ENCODE peak calls at places on chromosomes 16 and 17, in nine cellular contexts. One of them, this sample, is unnamed. For H3K4me1 and H3K9me3, the result is how much of the 10 kb centered on the place peaks cover.

GRCh38 chr16:85321856-85322271 is 209.6 kb upstream of the CIBAR2 start:
- DNase-seq in adipocyte: peak
- DNase-seq in cardiac muscle cell: peak
- DNase-seq in PC-9: no peak
- DNase-seq in neuronal stem cell: no peak
- DNase-seq in kidney: peak
- DNase-seq in OCI-LY7: no peak
- DNase-seq in heart left ventricle: peak
- DNase-seq in transverse colon: peak
- DNase-seq in this sample: no peak

GRCh38 chr17:80023261-80024205 is 12.1 kb downstream of the TBC1D16 start:
- DNase-seq in transverse colon: peak
- DNase-seq in OCI-LY7: no peak
- DNase-seq in heart left ventricle: no peak
- DNase-seq in cardiac muscle cell: no peak
- DNase-seq in neuronal stem cell: no peak
- DNase-seq in adipocyte: no peak
- DNase-seq in PC-9: no peak
- DNase-seq in kidney: no peak
- DNase-seq in this sample: no peak

GRCh38 chr17:7591596-7591995 is 1.7 kb upstream of the SOX15 start:
- DNase-seq in PC-9: no peak
- DNase-seq in heart left ventricle: no peak
- DNase-seq in OCI-LY7: no peak
- DNase-seq in neuronal stem cell: no peak
- DNase-seq in adipocyte: no peak
- DNase-seq in transverse colon: no peak
- DNase-seq in cardiac muscle cell: no peak
- DNase-seq in kidney: peak
- DNase-seq in this sample: no peak

GRCh38 chr17:12821376-12821940 is 32.2 kb downstream of the ARHGAP44 start:
- DNase-seq in adipocyte: peak
- DNase-seq in PC-9: no peak
- DNase-seq in transverse colon: peak
- DNase-seq in cardiac muscle cell: peak
- DNase-seq in heart left ventricle: no peak
- DNase-seq in kidney: no peak
- DNase-seq in OCI-LY7: no peak
- DNase-seq in neuronal stem cell: no peak
- DNase-seq in this sample: no peak

GRCh38 chr16:56657555-56658430 is at the start of gene MT1F:
- DNase-seq in heart left ventricle: peak
- DNase-seq in kidney: peak
- DNase-seq in neuronal stem cell: peak
- DNase-seq in cardiac muscle cell: peak
- DNase-seq in adipocyte: peak
- DNase-seq in OCI-LY7: peak
- DNase-seq in transverse colon: peak
- DNase-seq in PC-9: peak
- DNase-seq in this sample: peak

GRCh38 chr16:2194852-2195315 is 1.5 kb downstream of the CASKIN1 start:
- DNase-seq in adipocyte: peak
- DNase-seq in transverse colon: peak
- DNase-seq in neuronal stem cell: no peak
- DNase-seq in PC-9: no peak
- DNase-seq in kidney: no peak
- DNase-seq in OCI-LY7: peak
- DNase-seq in heart left ventricle: no peak
- DNase-seq in cardiac muscle cell: peak
- DNase-seq in this sample: peak

GRCh38 chr17:67990909-67991308 is 5.4 kb downstream of the C17orf58 start:
- DNase-seq in heart left ventricle: no peak
- DNase-seq in kidney: no peak
- DNase-seq in cardiac muscle cell: no peak
- DNase-seq in PC-9: no peak
- DNase-seq in adipocyte: no peak
- DNase-seq in neuronal stem cell: no peak
- DNase-seq in OCI-LY7: no peak
- DNase-seq in transverse colon: no peak
- DNase-seq in this sample: no peak

GRCh38 chr17:1054656-1055055 is 57.7 kb downstream of the TIMM22 start:
- DNase-seq in PC-9: no peak
- DNase-seq in heart left ventricle: no peak
- DNase-seq in OCI-LY7: no peak
- DNase-seq in kidney: peak
- DNase-seq in adipocyte: no peak
- DNase-seq in transverse colon: no peak
- DNase-seq in neuronal stem cell: no peak
- DNase-seq in cardiac muscle cell: no peak
- DNase-seq in this sample: no peak

GRCh38 chr16:10978124-10978523 is 33.8 kb downstream of the CLEC16A start:
- DNase-seq in OCI-LY7: no peak
- DNase-seq in transverse colon: no peak
- DNase-seq in heart left ventricle: no peak
- DNase-seq in neuronal stem cell: no peak
- DNase-seq in adipocyte: no peak
- DNase-seq in cardiac muscle cell: no peak
- DNase-seq in kidney: no peak
- DNase-seq in PC-9: no peak
- DNase-seq in this sample: no peak

GRCh38 chr17:69401251-69401650 is 13.2 kb upstream of the MAP2K6 start:
- DNase-seq in cardiac muscle cell: no peak
- DNase-seq in neuronal stem cell: no peak
- DNase-seq in adipocyte: no peak
- DNase-seq in PC-9: no peak
- DNase-seq in OCI-LY7: no peak
- DNase-seq in transverse colon: no peak
- DNase-seq in heart left ventricle: no peak
- DNase-seq in kidney: no peak
- DNase-seq in this sample: no peak

GRCh38 chr17:19366637-19366972 is 4.1 kb upstream of the B9D1 start:
- DNase-seq in heart left ventricle: no peak
- DNase-seq in cardiac muscle cell: no peak
- DNase-seq in adipocyte: no peak
- DNase-seq in PC-9: no peak
- DNase-seq in kidney: no peak
- DNase-seq in transverse colon: no peak
- DNase-seq in neuronal stem cell: no peak
- DNase-seq in OCI-LY7: no peak
- DNase-seq in this sample: peak

GRCh38 chr17:2090804-2091534 is 36.1 kb downstream of the HIC1 start:
- DNase-seq in kidney: peak
- DNase-seq in neuronal stem cell: peak
- DNase-seq in PC-9: peak
- DNase-seq in cardiac muscle cell: peak
- DNase-seq in adipocyte: peak
- DNase-seq in transverse colon: peak
- DNase-seq in OCI-LY7: no peak
- DNase-seq in heart left ventricle: peak
- DNase-seq in this sample: no peak

GRCh38 chr16:89761304-89761922 is 40.1 kb downstream of the ZNF276 start:
- DNase-seq in PC-9: no peak
- DNase-seq in heart left ventricle: no peak
- DNase-seq in adipocyte: no peak
- DNase-seq in OCI-LY7: no peak
- DNase-seq in transverse colon: no peak
- DNase-seq in cardiac muscle cell: no peak
- DNase-seq in kidney: no peak
- DNase-seq in neuronal stem cell: no peak
- DNase-seq in this sample: no peak

GRCh38 chr17:29010586-29010985 is 4.8 kb upstream of the SEZ6 start:
- DNase-seq in kidney: no peak
- DNase-seq in neuronal stem cell: no peak
- DNase-seq in PC-9: no peak
- DNase-seq in cardiac muscle cell: no peak
- DNase-seq in heart left ventricle: no peak
- DNase-seq in OCI-LY7: no peak
- DNase-seq in transverse colon: no peak
- DNase-seq in adipocyte: no peak
- DNase-seq in this sample: no peak

GRCh38 chr16:46961373-46962353 is 11.8 kb downstream of the DNAJA2 start:
- DNase-seq in cardiac muscle cell: no peak
- DNase-seq in kidney: no peak
- DNase-seq in OCI-LY7: no peak
- DNase-seq in transverse colon: no peak
- DNase-seq in adipocyte: peak
- DNase-seq in heart left ventricle: no peak
- DNase-seq in PC-9: no peak
- DNase-seq in neuronal stem cell: no peak
- DNase-seq in this sample: peak

GRCh38 chr17:2749058-2749783 is at the start of gene CCDC92B:
- DNase-seq in heart left ventricle: no peak
- DNase-seq in OCI-LY7: no peak
- DNase-seq in cardiac muscle cell: no peak
- DNase-seq in transverse colon: no peak
- DNase-seq in PC-9: no peak
- DNase-seq in kidney: no peak
- DNase-seq in adipocyte: no peak
- DNase-seq in neuronal stem cell: peak
- DNase-seq in this sample: no peak

GRCh38 chr17:36485805-36486203 is 677 bp upstream of the ZNHIT3 start:
- DNase-seq in heart left ventricle: no peak
- DNase-seq in OCI-LY7: peak
- DNase-seq in kidney: no peak
- DNase-seq in cardiac muscle cell: no peak
- DNase-seq in neuronal stem cell: no peak
- DNase-seq in adipocyte: no peak
- DNase-seq in transverse colon: no peak
- DNase-seq in PC-9: no peak
- DNase-seq in this sample: no peak
- H3K4me1 ChIP-seq in heart left ventricle: under half
- H3K4me1 ChIP-seq in OCI-LY7: under half
- H3K4me1 ChIP-seq in kidney: under half
- H3K4me1 ChIP-seq in cardiac muscle cell: under half
- H3K4me1 ChIP-seq in neuronal stem cell: under half
- H3K4me1 ChIP-seq in adipocyte: under half
- H3K4me1 ChIP-seq in transverse colon: under half
- H3K4me1 ChIP-seq in PC-9: under half
- H3K4me1 ChIP-seq in this sample: under half

GRCh38 chr17:53118948-53119347 is 703.8 kb upstream of the KIF2B start:
- DNase-seq in cardiac muscle cell: no peak
- DNase-seq in OCI-LY7: no peak
- DNase-seq in transverse colon: no peak
- DNase-seq in PC-9: no peak
- DNase-seq in adipocyte: no peak
- DNase-seq in heart left ventricle: no peak
- DNase-seq in kidney: no peak
- DNase-seq in neuronal stem cell: no peak
- DNase-seq in this sample: no peak
- H3K9me3 ChIP-seq in cardiac muscle cell: under half
- H3K9me3 ChIP-seq in OCI-LY7: under half
- H3K9me3 ChIP-seq in transverse colon: under half
- H3K9me3 ChIP-seq in PC-9: under half
- H3K9me3 ChIP-seq in adipocyte: under half
- H3K9me3 ChIP-seq in heart left ventricle: under half
- H3K9me3 ChIP-seq in kidney: under half
- H3K9me3 ChIP-seq in neuronal stem cell: under half
- H3K9me3 ChIP-seq in this sample: under half

GRCh38 chr17:42389135-42389417 is 834 bp upstream of the STAT3 start:
- DNase-seq in PC-9: no peak
- DNase-seq in OCI-LY7: no peak
- DNase-seq in adipocyte: no peak
- DNase-seq in transverse colon: no peak
- DNase-seq in cardiac muscle cell: no peak
- DNase-seq in heart left ventricle: no peak
- DNase-seq in neuronal stem cell: no peak
- DNase-seq in kidney: no peak
- DNase-seq in this sample: no peak

GRCh38 chr17:42394838-42395237 is 6.6 kb upstream of the STAT3 start:
- DNase-seq in OCI-LY7: no peak
- DNase-seq in transverse colon: no peak
- DNase-seq in neuronal stem cell: no peak
- DNase-seq in cardiac muscle cell: no peak
- DNase-seq in heart left ventricle: no peak
- DNase-seq in PC-9: no peak
- DNase-seq in adipocyte: no peak
- DNase-seq in kidney: no peak
- DNase-seq in this sample: no peak

GRCh38 chr17:42389902-42390301 is 1.7 kb upstream of the STAT3 start:
- DNase-seq in neuronal stem cell: no peak
- DNase-seq in adipocyte: no peak
- DNase-seq in kidney: no peak
- DNase-seq in OCI-LY7: no peak
- DNase-seq in cardiac muscle cell: no peak
- DNase-seq in PC-9: no peak
- DNase-seq in transverse colon: no peak
- DNase-seq in heart left ventricle: no peak
- DNase-seq in this sample: no peak

GRCh38 chr17:42388381-42389134 is at the start of gene STAT3:
- DNase-seq in cardiac muscle cell: peak
- DNase-seq in kidney: peak
- DNase-seq in PC-9: peak
- DNase-seq in adipocyte: peak
- DNase-seq in transverse colon: peak
- DNase-seq in heart left ventricle: peak
- DNase-seq in OCI-LY7: peak
- DNase-seq in neuronal stem cell: peak
- DNase-seq in this sample: peak

DNA sequence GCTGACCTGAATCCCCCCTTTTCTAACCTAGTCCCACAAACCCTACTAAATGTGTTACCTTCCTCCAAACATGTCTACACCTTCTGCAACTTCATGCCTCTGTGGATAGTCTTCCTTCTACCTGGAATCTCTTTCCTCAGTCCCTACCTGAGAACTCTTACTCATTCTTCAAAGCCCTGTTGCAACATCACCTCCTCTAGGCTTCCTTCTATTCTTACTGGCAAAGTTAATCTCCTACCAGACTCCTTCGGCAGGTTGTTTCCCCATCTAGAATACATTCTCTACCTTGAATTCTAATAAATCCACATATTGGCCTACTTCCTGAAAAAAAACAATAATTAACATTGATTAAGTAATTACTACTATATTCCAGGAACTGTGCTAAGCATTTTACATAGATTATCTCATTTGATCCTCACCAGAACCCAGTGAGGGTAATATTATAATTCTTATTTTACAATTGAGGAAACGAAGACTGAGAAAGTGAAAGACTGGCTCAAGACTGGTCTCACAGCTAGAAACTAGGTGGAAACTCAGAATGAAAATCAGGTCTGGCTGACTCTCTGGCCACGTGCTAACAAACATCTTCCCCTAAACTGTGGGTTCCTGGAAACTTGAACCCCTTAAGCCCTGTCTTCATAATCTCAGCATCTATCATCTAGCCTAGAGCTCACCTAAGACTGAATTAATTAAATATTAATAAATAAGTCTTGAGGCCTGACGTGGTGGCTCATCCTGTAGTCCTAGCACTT is 4.6 kb upstream of the STAT3 start:
- DNase-seq in OCI-LY7: no peak
- DNase-seq in adipocyte: no peak
- DNase-seq in PC-9: peak
- DNase-seq in transverse colon: no peak
- DNase-seq in cardiac muscle cell: no peak
- DNase-seq in heart left ventricle: no peak
- DNase-seq in kidney: no peak
- DNase-seq in neuronal stem cell: no peak
- DNase-seq in this sample: no peak
- H3K4me1 ChIP-seq in OCI-LY7: under half
- H3K4me1 ChIP-seq in adipocyte: under half
- H3K4me1 ChIP-seq in PC-9: under half
- H3K4me1 ChIP-seq in transverse colon: under half
- H3K4me1 ChIP-seq in cardiac muscle cell: under half
- H3K4me1 ChIP-seq in heart left ventricle: under half
- H3K4me1 ChIP-seq in kidney: under half
- H3K4me1 ChIP-seq in neuronal stem cell: under half
- H3K4me1 ChIP-seq in this sample: under half

GRCh38 chr16:35629001-35629400 is 2169.6 kb downstream of the TP53TG3F start:
- DNase-seq in cardiac muscle cell: no peak
- DNase-seq in adipocyte: no peak
- DNase-seq in PC-9: no peak
- DNase-seq in neuronal stem cell: no peak
- DNase-seq in kidney: no peak
- DNase-seq in heart left ventricle: no peak
- DNase-seq in OCI-LY7: no peak
- DNase-seq in transverse colon: no peak
- DNase-seq in this sample: no peak
- H3K9me3 ChIP-seq in cardiac muscle cell: under half
- H3K9me3 ChIP-seq in adipocyte: under half
- H3K9me3 ChIP-seq in PC-9: under half
- H3K9me3 ChIP-seq in neuronal stem cell: under half
- H3K9me3 ChIP-seq in kidney: under half
- H3K9me3 ChIP-seq in heart left ventricle: under half
- H3K9me3 ChIP-seq in OCI-LY7: under half
- H3K9me3 ChIP-seq in transverse colon: under half
- H3K9me3 ChIP-seq in this sample: under half

This sample was measured in CD8-positive, alpha-beta memory T cell.